ENCODE peak calls at places on chromosome 11, in five cellular contexts. U, X, N, D and W are unnamed samples.

GRCh38 chr11:94107363-94107762 is 21.3 kb upstream of the PANX1 start:
- DNase-seq in U (no peak), X (no peak), N (no peak), D (no peak), W (no peak)

GRCh38 chr11:12177739-12178338 is 67.4 kb downstream of the MICAL2 start:
- DNase-seq in U (no peak), X (no peak), N (no peak), D (no peak), W (no peak)

GRCh38 chr11:85682330-85683305 is 3.4 kb downstream of the CCDC89 start:
- DNase-seq in U (no peak), X (no peak), N (peak; percentile 64), D (peak; percentile 60), W (peak; percentile 83)

GRCh38 chr11:8384199-8384821 is 120.6 kb upstream of the LMO1 start:
- DNase-seq in U (peak; percentile 56), X (no peak), N (no peak), D (peak; percentile 13), W (no peak)

GRCh38 chr11:47466701-47467250 is 17.8 kb upstream of the RAPSN start:
- DNase-seq in U (no peak), X (no peak), N (no peak), D (no peak), W (no peak)

GRCh38 chr11:115576606-115577005 is 72.4 kb upstream of the CADM1 start:
- DNase-seq in U (no peak), X (no peak), N (no peak), D (no peak), W (no peak)

GRCh38 chr11:47577460-47578041 is 1.2 kb downstream of the KBTBD4 start:
- DNase-seq in U (no peak), X (no peak), N (no peak), D (no peak), W (no peak)

GRCh38 chr11:14554959-14555358 is 34.8 kb upstream of the PSMA1 start:
- DNase-seq in U (no peak), X (no peak), N (no peak), D (peak; percentile 25), W (no peak)

GRCh38 chr11:63814383-63814736 is 1.1 kb downstream of the SPINDOC start:
- DNase-seq in U (no peak), X (no peak), N (no peak), D (peak; percentile 48), W (no peak)

GRCh38 chr11:117256573-117256972 is 24.1 kb downstream of the RNF214 start:
- DNase-seq in U (no peak), X (no peak), N (no peak), D (no peak), W (no peak)

GRCh38 chr11:3920148-3920852 is 64.8 kb downstream of the STIM1 start:
- DNase-seq in U (no peak), X (no peak), N (peak; percentile 79), D (peak; percentile 76), W (peak; percentile 43)

GRCh38 chr11:10664511-10664910 is 29.0 kb downstream of the IRAG1 start:
- DNase-seq in U (no peak), X (no peak), N (no peak), D (no peak), W (no peak)

GRCh38 chr11:12529041-12529440 is 145.2 kb upstream of the TEAD1 start:
- DNase-seq in U (no peak), X (no peak), N (no peak), D (no peak), W (no peak)

GRCh38 chr11:291281-292210 is 2.6 kb downstream of the PGGHG start:
- DNase-seq in U (no peak), X (no peak), N (no peak), D (no peak), W (no peak)

GRCh38 chr11:1333091-1333772 is 23.8 kb upstream of the TOLLIP start:
- DNase-seq in U (no peak), X (no peak), N (no peak), D (no peak), W (no peak)

GRCh38 chr11:7665473-7666291 is 7.6 kb downstream of the CYB5R2 start:
- DNase-seq in U (no peak), X (peak; percentile 87), N (peak; percentile 78), D (peak; percentile 91), W (peak; percentile 91)

GRCh38 chr11:4092031-4092430 is 2.6 kb upstream of the RRM1 start:
- DNase-seq in U (no peak), X (no peak), N (no peak), D (peak; percentile 43), W (peak; percentile 36)

GRCh38 chr11:14384338-14384737 is 25.4 kb upstream of the RRAS2 start:
- DNase-seq in U (no peak), X (no peak), N (no peak), D (no peak), W (no peak)

GRCh38 chr11:31643831-31644230 is 134.3 kb downstream of the ELP4 start:
- DNase-seq in U (no peak), X (no peak), N (no peak), D (no peak), W (no peak)
- TF ChIP-seq CTCF in U (no peak), X (no peak), N (no peak), D (no peak), W (no peak)

GRCh38 chr11:125313271-125314222 is 149.0 kb downstream of the PKNOX2 start:
- DNase-seq in U (no peak), X (no peak), N (no peak), D (no peak), W (no peak)
- TF ChIP-seq CTCF in U (no peak), X (no peak), N (no peak), D (no peak), W (no peak)

DNA sequence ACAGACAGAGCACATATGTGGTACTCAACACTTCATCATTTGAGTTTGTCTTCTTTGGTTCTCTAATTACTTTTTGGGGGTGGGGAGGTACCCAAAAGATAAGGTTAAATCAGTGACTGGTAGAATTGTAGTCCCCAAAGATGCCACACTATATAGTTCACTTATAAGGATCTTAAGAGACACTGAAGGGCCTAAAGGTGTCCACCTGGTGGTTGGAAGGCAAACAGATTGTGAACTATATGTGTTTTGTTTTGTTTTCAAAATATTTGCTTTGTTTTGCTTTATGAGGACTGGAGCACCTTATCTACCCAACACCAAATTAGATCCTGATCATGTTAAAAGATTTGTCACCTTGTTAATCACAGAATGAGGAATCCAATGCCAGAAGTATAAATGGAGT is 136.1 kb downstream of the DCDC1 start:
- DNase-seq in U (no peak), X (no peak), N (no peak), D (peak; percentile 20), W (no peak)
- TF ChIP-seq CTCF in U (no peak), X (no peak), N (no peak), D (peak; percentile 17), W (no peak)

DNA sequence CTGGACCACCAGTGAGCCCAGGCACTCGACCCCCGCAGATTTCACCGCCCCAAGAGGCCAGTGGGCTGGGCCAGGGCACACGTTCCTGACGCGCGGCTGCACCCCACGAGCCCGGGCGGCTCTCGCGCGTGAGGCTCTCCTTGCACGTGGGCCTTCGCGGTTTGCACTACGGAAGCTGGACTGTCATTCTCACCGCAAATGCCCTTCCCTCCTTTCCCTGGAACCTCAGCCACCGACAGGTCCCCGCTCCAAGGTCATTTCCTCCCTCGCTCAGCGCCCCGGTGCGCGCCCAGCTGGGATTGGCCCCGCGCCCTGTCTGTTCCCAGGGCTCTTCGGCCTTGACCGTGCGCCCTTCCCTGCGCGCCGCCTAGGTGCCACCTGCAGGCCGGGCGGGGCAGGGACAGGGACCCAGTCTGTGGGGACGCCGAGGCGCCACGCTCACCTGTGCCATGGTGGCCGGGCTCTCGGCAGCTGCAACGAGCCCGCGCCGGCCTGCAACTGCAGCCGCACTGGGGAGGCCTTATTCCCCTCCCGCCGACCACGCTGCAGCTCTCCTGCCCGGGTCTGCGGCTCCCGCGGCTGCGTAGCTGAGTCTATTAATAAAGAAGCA is 2.1 kb upstream of the CPT1A start:
- DNase-seq in U (no peak), X (peak; percentile 86), N (peak; percentile 75), D (peak; percentile 88), W (peak; percentile 87)
- TF ChIP-seq CTCF in U (peak; percentile 51), X (peak; percentile 52), N (peak; percentile 54), D (peak; percentile 71), W (peak; percentile 82)

GRCh38 chr11:130145328-130145812 is 14.2 kb upstream of the ST14 start:
- DNase-seq in U (no peak), X (no peak), N (no peak), D (no peak), W (no peak)

GRCh38 chr11:130144721-130145327 is 14.8 kb upstream of the ST14 start:
- DNase-seq in U (no peak), X (no peak), N (no peak), D (no peak), W (no peak)

GRCh38 chr11:130144129-130144528 is 15.5 kb upstream of the ST14 start:
- DNase-seq in U (no peak), X (no peak), N (no peak), D (no peak), W (no peak)

GRCh38 chr11:130146797-130147196 is 12.8 kb upstream of the ST14 start:
- DNase-seq in U (no peak), X (no peak), N (no peak), D (peak; percentile 39), W (no peak)

DNA sequence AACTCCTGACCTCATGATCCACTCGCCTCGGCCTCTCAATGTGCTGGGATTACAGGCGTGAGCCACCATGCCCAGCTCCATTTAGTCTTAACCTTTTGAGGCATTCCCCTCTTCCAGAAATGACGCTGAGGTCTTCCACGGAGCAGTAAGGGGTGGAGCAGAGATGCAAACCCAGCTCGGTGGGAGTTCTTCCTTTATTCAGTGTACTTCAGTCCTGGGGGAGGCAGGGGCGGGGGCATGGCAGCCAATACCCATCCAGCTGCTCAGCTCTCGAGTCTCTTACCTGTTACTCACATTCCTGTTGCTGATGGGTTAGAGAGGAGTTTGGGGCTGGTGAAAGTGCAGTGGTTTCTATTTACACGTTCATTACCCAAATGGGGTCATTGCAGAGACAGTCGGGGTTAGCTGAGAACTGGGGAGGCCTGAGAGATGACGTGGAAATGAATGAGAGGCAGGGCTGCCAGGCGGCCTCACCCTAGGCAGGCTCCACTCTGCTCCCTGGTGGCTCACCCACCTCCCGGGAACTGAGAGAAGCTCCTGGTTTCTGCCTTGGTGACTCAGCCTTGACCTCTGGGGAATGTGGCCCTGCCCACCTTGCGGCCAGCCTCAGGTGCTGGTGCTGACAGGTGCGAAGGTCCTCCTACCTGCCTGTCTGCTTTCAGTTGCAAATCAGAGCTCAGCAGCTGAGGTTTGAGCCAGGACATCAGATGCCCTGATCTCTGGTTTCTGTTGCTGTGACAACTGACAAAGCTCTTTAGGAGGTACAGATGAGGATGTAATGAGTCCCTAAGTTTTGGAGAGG is 13.4 kb upstream of the ST14 start:
- DNase-seq in U (no peak), X (peak; percentile 74), N (no peak), D (peak; percentile 25), W (no peak)
- TF ChIP-seq CTCF in U (no peak), X (no peak), N (no peak), D (no peak), W (no peak)